ENCODE peak calls at places on chromosomes 11 and 22, in five cellular contexts. O, D, Y, M and I are unnamed samples.

GRCh38 chr11:77071671-77072605 is 5.2 kb downstream of the CAPN5 start:
- DNase-seq in M (no peak), O (no peak), Y (no peak), D (peak; percentile 29), I (no peak)

GRCh38 chr11:120108154-120108784 is 29.6 kb downstream of the TRIM29 start:
- DNase-seq in D (peak; percentile 19), O (peak; percentile 52), M (peak; percentile 12), Y (peak; percentile 62), I (peak; percentile 63)

GRCh38 chr11:93668171-93668570 is 6.7 kb downstream of the CEP295 start:
- DNase-seq in O (no peak), M (no peak), D (no peak), Y (no peak), I (no peak)

GRCh38 chr11:61803889-61804647 is 11.4 kb downstream of the FEN1 start:
- DNase-seq in M (no peak), Y (peak; percentile 37), O (no peak), D (no peak), I (no peak)

GRCh38 chr11:10456519-10456918 is 1.5 kb downstream of the AMPD3 start:
- DNase-seq in M (no peak), D (no peak), Y (no peak), O (no peak), I (no peak)

GRCh38 chr22:36362819-36363377 is 24.9 kb downstream of the MYH9 start:
- DNase-seq in M (no peak), D (no peak), O (no peak), Y (no peak), I (no peak)

GRCh38 chr11:61152816-61153592 is 8.2 kb downstream of the VPS37C start:
- DNase-seq in M (no peak), Y (no peak), D (peak; percentile 63), O (no peak), I (no peak)

GRCh38 chr22:50329236-50329635 is 2.4 kb upstream of the DENND6B start:
- DNase-seq in D (no peak), O (no peak), M (no peak), Y (no peak), I (no peak)

GRCh38 chr11:1827095-1827797 is 7.5 kb upstream of the SYT8 start:
- DNase-seq in O (no peak), M (no peak), Y (peak; percentile 87), D (peak; percentile 58), I (peak; percentile 52)